ENCODE peak calls at places on chromosomes 4 and X, in nine cellular contexts. E is activated T-cell treated with anti-CD3 and anti-CD28 coated beads for 48 hours; K is NCI-H1092; Z is osteoblast; Y is GM12891; W is smooth muscle cell of the brain vasculature; M is substantia nigra; T is stimulated activated CD4-positive, alpha-beta T cell treated with anti-CD3 and anti-CD28 coated beads, Interleukin-12 subunit alpha, Interleukin-12 subunit beta, amount 100 ng/mL, for 48 hours; H is NCI-H748 treated with DMSO at 0.1 percent for 48 hours. X is an unnamed sample.

GRCh38 chr4:40473578-40474388 is 138.7 kb downstream of the CHRNA9 start:
- DNase-seq in E (no peak), K (no peak), Z (no peak), Y (no peak), W (no peak), M (no peak), T (no peak), H (no peak), X (no peak)

GRCh38 chr4:10682397-10682796 is 2.2 kb downstream of the CLNK start:
- DNase-seq in E (no peak), K (no peak), Z (no peak), Y (no peak), W (no peak), M (no peak), T (no peak), H (no peak), X (no peak)

GRCh38 chr4:72295966-72296557 is 264.3 kb downstream of the NPFFR2 start:
- DNase-seq in E (no peak), K (no peak), Z (no peak), Y (no peak), W (no peak), M (no peak), T (no peak), H (peak), X (no peak)

GRCh38 chr4:3372264-3372932 is 69.4 kb upstream of the HGFAC start:
- DNase-seq in E (no peak), K (no peak), Z (no peak), Y (no peak), W (no peak), M (no peak), T (no peak), H (no peak), X (no peak)

GRCh38 chr4:103086565-103086964 is 10.0 kb upstream of the SLC9B2 start:
- DNase-seq in E (no peak), K (no peak), Z (no peak), Y (no peak), W (no peak), M (no peak), T (no peak), H (no peak), X (no peak)

GRCh38 chr4:94804613-94805012 is 46.9 kb downstream of the BMPR1B start:
- DNase-seq in E (no peak), K (no peak), Z (no peak), Y (no peak), W (no peak), M (no peak), T (no peak), H (no peak), X (no peak)

GRCh38 chr4:38800956-38801450 is 3.6 kb downstream of the TLR1 start:
- DNase-seq in E (no peak), K (no peak), Z (no peak), Y (no peak), W (no peak), M (no peak), T (no peak), H (no peak), X (no peak)

GRCh38 chr4:152500798-152501434 is 35.0 kb downstream of the FBXW7 start:
- DNase-seq in E (no peak), K (peak), Z (peak), Y (no peak), W (peak), M (no peak), T (peak), H (peak), X (no peak)

GRCh38 chr4:74414149-74414809 is 30.7 kb upstream of the AREG start:
- DNase-seq in E (no peak), K (no peak), Z (no peak), Y (no peak), W (no peak), M (no peak), T (no peak), H (no peak), X (no peak)

GRCh38 chr4:81424336-81424735 is 47.4 kb downstream of the RASGEF1B start:
- DNase-seq in E (no peak), K (no peak), Z (no peak), Y (no peak), W (no peak), M (no peak), T (no peak), H (no peak), X (no peak)

GRCh38 chr4:25161599-25161960 is 1.3 kb upstream of the SEPSECS start:
- DNase-seq in E (no peak), K (no peak), Z (no peak), Y (no peak), W (no peak), M (no peak), T (no peak), H (no peak), X (no peak)

GRCh38 chrX:19840899-19841648 is 46.3 kb downstream of the SH3KBP1 start:
- DNase-seq in E (peak), K (no peak), Z (no peak), Y (no peak), W (no peak), M (no peak), T (no peak), H (no peak), X (no peak)

GRCh38 chrX:114127411-114128025 is 456.4 kb upstream of the HTR2C start:
- DNase-seq in E (no peak), K (no peak), Z (no peak), Y (no peak), W (no peak), M (no peak), T (no peak), H (no peak), X (no peak)

GRCh38 chrX:7444967-7445366 is 297.0 kb upstream of the PUDP start:
- DNase-seq in E (no peak), K (no peak), Z (no peak), Y (no peak), W (no peak), M (no peak), T (no peak), H (no peak), X (peak)

GRCh38 chrX:19846995-19847790 is 40.2 kb downstream of the SH3KBP1 start:
- DNase-seq in E (peak), K (no peak), Z (no peak), Y (no peak), W (peak), M (no peak), T (no peak), H (no peak), X (no peak)

GRCh38 chrX:70025464-70025863 is 24.3 kb downstream of the AWAT2 start:
- DNase-seq in E (no peak), K (no peak), Z (no peak), Y (no peak), W (no peak), M (no peak), T (no peak), H (no peak), X (no peak)

GRCh38 chr4:18882468-18882867 is 860.9 kb upstream of the LCORL start:
- DNase-seq in E (no peak), K (no peak), Z (no peak), Y (no peak), W (no peak), M (no peak), T (no peak), H (no peak), X (no peak)

GRCh38 chr4:64266263-64266662 is 143.0 kb downstream of the TECRL start:
- DNase-seq in E (no peak), K (no peak), Z (no peak), Y (no peak), W (no peak), M (no peak), T (no peak), H (no peak), X (no peak)

GRCh38 chrX:3257471-3257870 is 89.0 kb downstream of the MXRA5 start:
- DNase-seq in E (no peak), K (no peak), Z (no peak), Y (no peak), W (no peak), M (no peak), T (no peak), H (no peak), X (no peak)

GRCh38 chr4:7506119-7506518 is 71.4 kb upstream of the PSAPL1 start:
- DNase-seq in E (no peak), K (no peak), Z (no peak), Y (no peak), W (no peak), M (no peak), T (no peak), H (no peak), X (no peak)

GRCh38 chrX:84340981-84341380 is 153.0 kb upstream of the RPS6KA6 start:
- DNase-seq in E (no peak), K (no peak), Z (peak), Y (no peak), W (no peak), M (no peak), T (no peak), H (no peak), X (no peak)

GRCh38 chr4:145839151-145839550 is 99.5 kb downstream of the ZNF827 start:
- DNase-seq in E (no peak), K (no peak), Z (no peak), Y (no peak), W (no peak), M (peak), T (no peak), H (no peak), X (no peak)

GRCh38 chrX:39017716-39018115 is 216.5 kb downstream of the MID1IP1 start:
- DNase-seq in E (no peak), K (no peak), Z (no peak), Y (no peak), W (no peak), M (no peak), T (no peak), H (no peak), X (no peak)

GRCh38 chr4:169248645-169249044 is 22.1 kb downstream of the SH3RF1 start:
- DNase-seq in E (no peak), K (no peak), Z (no peak), Y (no peak), W (no peak), M (no peak), T (no peak), H (no peak), X (no peak)

GRCh38 chr4:137651128-137651527 is 118.8 kb upstream of the PCDH18 start:
- DNase-seq in E (no peak), K (no peak), Z (no peak), Y (no peak), W (no peak), M (no peak), T (no peak), H (no peak), X (no peak)

GRCh38 chr4:153143527-153144348 is 60.5 kb upstream of the TRIM2 start:
- DNase-seq in E (no peak), K (peak), Z (no peak), Y (no peak), W (no peak), M (no peak), T (no peak), H (no peak), X (no peak)

GRCh38 chr4:33837043-33837442 is 2407.3 kb downstream of the ARAP2 start:
- DNase-seq in E (no peak), K (no peak), Z (no peak), Y (no peak), W (no peak), M (no peak), T (no peak), H (no peak), X (no peak)

X was measured in GM19239.